ENCODE peak calls at places on chromosomes 11 and 22, in seven cellular contexts. E is CD4-positive, alpha-beta memory T cell; Y is adrenal gland; V is endodermal cell; O is Caco-2; D is right lobe of liver; I is mesendoderm. Q is an unnamed sample. For H3K4me1, the result is how much of the 10 kb centered on the place peaks cover.

GRCh38 chr22:46777609-46777970 is 15.1 kb downstream of the TBC1D22A start:
- DNase-seq in E (peak), Y (no peak), V (no peak), O (no peak), I (no peak), D (no peak), Q (no peak)

GRCh38 chr22:38867124-38867455 is 4.9 kb downstream of the CBX6 start:
- DNase-seq in V (no peak), I (no peak), O (no peak), E (no peak), Y (no peak), D (no peak), Q (no peak)

GRCh38 chr11:2102132-2102882 is 36.9 kb downstream of the IGF2 start:
- DNase-seq in I (no peak), V (no peak), Y (no peak), D (no peak), E (no peak), O (no peak), Q (no peak)

GRCh38 chr11:66316849-66317251 is at the start of gene CD248:
- DNase-seq in I (peak), Y (no peak), E (no peak), O (no peak), V (peak), D (no peak), Q (peak)

GRCh38 chr22:50464451-50464850 is 10.4 kb downstream of the SBF1 start:
- DNase-seq in O (no peak), Y (no peak), I (no peak), D (no peak), V (no peak), E (no peak), Q (no peak)

GRCh38 chr11:21628641-21629040 is 564.2 kb upstream of the ANO5 start:
- DNase-seq in E (no peak), I (no peak), V (no peak), Y (no peak), O (no peak), D (no peak), Q (no peak)

GRCh38 chr11:70433526-70433925 is 35.2 kb downstream of the CTTN start:
- DNase-seq in I (no peak), E (no peak), Y (no peak), O (no peak), V (no peak), D (no peak), Q (no peak)

GRCh38 chr11:115930276-115930675 is 426.1 kb upstream of the CADM1 start:
- DNase-seq in O (no peak), I (no peak), D (no peak), E (no peak), Y (no peak), V (no peak), Q (no peak)

GRCh38 chr22:36853407-36854099 is 7.3 kb upstream of the NCF4 start:
- DNase-seq in D (peak), V (peak), O (peak), E (peak), Y (peak), I (peak), Q (peak)

GRCh38 chr11:1448166-1448825 is 38.3 kb downstream of the MOB2 start:
- DNase-seq in V (no peak), O (no peak), D (no peak), Y (no peak), E (no peak), I (no peak), Q (no peak)

GRCh38 chr11:78158987-78159662 is 19.7 kb upstream of the ALG8 start:
- DNase-seq in I (no peak), E (no peak), D (no peak), Y (no peak), O (no peak), V (no peak), Q (no peak)

GRCh38 chr11:22432331-22433065 is 94.3 kb downstream of the SLC17A6 start:
- DNase-seq in E (no peak), O (no peak), Y (peak), V (peak), D (no peak), I (peak), Q (peak)

GRCh38 chr11:110373061-110373702 is 56.6 kb upstream of the FDX1 start:
- DNase-seq in Y (peak), V (no peak), O (no peak), D (no peak), E (no peak), I (no peak), Q (no peak)
- H3K4me3 ChIP-seq in Y (no peak), V (no peak), O (no peak), D (no peak), E (no peak), I (no peak), Q (no peak)

GRCh38 chr11:65117206-65118096 is at the start of gene ZNHIT2:
- DNase-seq in V (peak), I (peak), D (peak), Y (peak), O (peak), E (peak), Q (peak)
- H3K4me1 ChIP-seq in V (under half), I (under half), D (under half), Y (half or more), O (under half), E (under half), Q (under half)

DNA sequence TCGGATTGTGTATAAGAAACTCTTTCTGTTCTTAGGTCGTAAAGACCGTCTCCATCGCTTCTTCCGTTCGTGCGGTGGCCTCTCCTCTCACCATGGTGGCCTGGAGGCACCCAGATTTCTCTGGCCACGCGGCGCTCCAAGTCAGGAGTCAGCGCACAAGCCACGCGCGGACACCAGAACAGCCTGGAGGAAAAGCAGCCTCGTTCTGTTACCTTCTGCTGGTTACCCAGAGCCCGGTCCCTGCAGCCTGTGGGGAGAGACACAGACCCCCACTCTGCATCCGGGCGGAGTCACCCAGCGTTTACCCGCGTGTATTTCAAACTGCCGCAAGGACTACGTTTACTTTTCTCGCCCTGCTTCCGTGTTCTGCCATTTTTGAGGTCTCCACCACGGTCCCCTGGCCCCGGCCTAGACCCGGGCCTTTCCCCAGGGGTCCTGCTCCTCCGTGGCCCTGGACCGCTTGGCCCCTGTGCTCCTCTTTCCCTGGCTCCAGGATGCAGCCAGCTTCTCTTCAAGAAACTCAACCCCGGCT is 776.1 kb downstream of the BRD1 start:
- DNase-seq in I (no peak), O (no peak), D (no peak), Y (no peak), E (no peak), V (no peak), Q (no peak)
- H3K4me3 ChIP-seq in I (no peak), O (no peak), D (no peak), Y (no peak), E (no peak), V (no peak), Q (no peak)

GRCh38 chr11:111731839-111732238 is 34.4 kb downstream of the PPP2R1B start:
- DNase-seq in O (no peak), Y (no peak), D (no peak), I (no peak), V (no peak), E (no peak), Q (no peak)
- H3K4me1 ChIP-seq in O (under half), Y (half or more), D (half or more), I (under half), V (under half), E (under half), Q (under half)

GRCh38 chr11:46277313-46277622 is 194 bp upstream of the CREB3L1 start:
- DNase-seq in V (no peak), I (no peak), Y (no peak), E (no peak), D (no peak), O (no peak), Q (peak)

GRCh38 chr11:46279393-46280099 is 2.1 kb downstream of the CREB3L1 start:
- DNase-seq in E (no peak), I (no peak), Y (peak), V (no peak), O (no peak), D (no peak), Q (no peak)

GRCh38 chr11:46278387-46279173 is 1.1 kb downstream of the CREB3L1 start:
- DNase-seq in Y (peak), O (peak), I (peak), D (no peak), V (peak), E (peak), Q (peak)

GRCh38 chr11:46275964-46276641 is 1.4 kb upstream of the CREB3L1 start:
- DNase-seq in O (peak), D (peak), V (no peak), Y (peak), I (no peak), E (no peak), Q (no peak)

GRCh38 chr11:46277623-46278386 is at the start of gene CREB3L1:
- DNase-seq in O (peak), I (no peak), V (peak), Y (peak), E (no peak), D (no peak), Q (peak)
- H3K4me3 ChIP-seq in O (peak), I (peak), V (peak), Y (peak), E (no peak), D (peak), Q (peak)

DNA sequence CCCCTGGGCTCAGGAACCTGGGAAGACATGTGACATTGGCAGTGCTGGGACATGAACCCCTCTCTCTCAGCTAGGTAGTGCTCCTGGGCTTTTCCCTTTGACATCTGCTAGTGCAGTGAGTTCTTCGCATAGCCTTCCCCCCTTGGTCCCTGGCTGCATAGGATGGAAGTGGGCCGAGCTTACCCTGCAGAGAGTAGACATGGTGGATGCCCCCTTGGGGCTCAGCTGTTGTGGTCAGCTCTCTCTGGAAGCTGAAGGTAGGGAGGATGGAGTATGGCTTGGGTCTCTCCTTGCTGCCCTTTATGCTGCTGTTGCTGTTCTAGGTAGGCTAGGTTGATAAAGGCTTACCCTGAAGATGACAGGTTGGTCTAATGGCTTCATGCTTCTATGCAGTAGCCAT is 92.1 kb downstream of the ZBTB16 start:
- DNase-seq in E (no peak), D (no peak), Y (no peak), I (no peak), O (no peak), V (no peak), Q (no peak)
- H3K4me1 ChIP-seq in E (under half), D (half or more), Y (half or more), I (under half), O (under half), V (under half), Q (under half)